ENCODE peak calls at places on chromosome 2, in six cellular contexts. I, T, E, Q, O and V are unnamed samples.
A peak's percentile ranks its signal among the peaks of the same experiment; 100 is the strongest.

GRCh38 chr2:27134781-27135470 is 490 bp upstream of the PREB start:
- DNase-seq in Q (no peak), O (no peak), I (no peak), E (no peak), T (no peak), V (no peak)

GRCh38 chr2:74583504-74583903 is 29.0 kb downstream of the DOK1 start:
- DNase-seq in E (no peak), T (no peak), O (peak; percentile 80), Q (no peak), I (no peak), V (no peak)

GRCh38 chr2:68627615-68628014 is 15.8 kb upstream of the PROKR1 start:
- DNase-seq in Q (no peak), T (no peak), O (no peak), I (no peak), E (no peak), V (no peak)

GRCh38 chr2:176035013-176035691 is 33.1 kb upstream of the LNPK start:
- DNase-seq in Q (no peak), I (no peak), T (no peak), E (no peak), O (no peak), V (no peak)

GRCh38 chr2:3703741-3704355 is 473 bp downstream of the DCDC2C start:
- DNase-seq in O (no peak), Q (no peak), E (no peak), T (no peak), I (no peak), V (no peak)

GRCh38 chr2:194443926-194444325 is 1213.1 kb upstream of the SLC39A10 start:
- DNase-seq in O (no peak), T (peak; percentile 54), E (no peak), I (no peak), Q (no peak), V (no peak)

GRCh38 chr2:199460101-199460671 is 2.4 kb upstream of the SATB2 start:
- DNase-seq in E (peak; percentile 28), T (peak; percentile 60), Q (no peak), O (no peak), I (no peak), V (no peak)

GRCh38 chr2:113136828-113137775 is 9.7 kb downstream of the IL1RN start:
- DNase-seq in E (peak; percentile 68), T (no peak), O (peak; percentile 59), I (peak; percentile 63), Q (no peak), V (peak; percentile 30)

GRCh38 chr2:230330725-230331124 is 3.7 kb downstream of the SP140L start:
- DNase-seq in Q (no peak), I (no peak), O (no peak), E (no peak), T (no peak), V (no peak)

GRCh38 chr2:236674238-236674637 is 104.6 kb downstream of the ACKR3 start:
- DNase-seq in E (no peak), Q (peak; percentile 12), O (no peak), I (no peak), T (no peak), V (no peak)

GRCh38 chr2:226631671-226632070 is 167.9 kb downstream of the IRS1 start:
- DNase-seq in I (no peak), Q (no peak), T (no peak), E (no peak), O (no peak), V (no peak)

GRCh38 chr2:142037051-142037450 is 93.8 kb downstream of the LRP1B start:
- DNase-seq in O (no peak), T (peak; percentile 60), I (peak; percentile 29), E (no peak), Q (no peak), V (no peak)

GRCh38 chr2:74845217-74845751 is 11.4 kb downstream of the HK2 start:
- DNase-seq in Q (peak; percentile 97), I (peak; percentile 18), E (peak; percentile 86), O (no peak), T (peak; percentile 97), V (no peak)

GRCh38 chr2:181779288-181779871 is 99.1 kb upstream of the NEUROD1 start:
- DNase-seq in E (no peak), Q (no peak), O (no peak), I (no peak), T (no peak), V (no peak)

GRCh38 chr2:218081695-218082094 is 12.6 kb downstream of the RUFY4 start:
- DNase-seq in I (no peak), Q (no peak), E (no peak), T (no peak), O (no peak), V (no peak)

GRCh38 chr2:112005391-112006075 is 49.5 kb upstream of the TMEM87B start:
- DNase-seq in T (peak; percentile 21), Q (no peak), E (no peak), O (no peak), I (no peak), V (no peak)

GRCh38 chr2:96146881-96147592 is 1.8 kb upstream of the DUSP2 start:
- DNase-seq in Q (peak; percentile 20), I (no peak), E (no peak), T (peak; percentile 25), O (no peak), V (no peak)

GRCh38 chr2:17578466-17578928 is 38.0 kb downstream of the VSNL1 start:
- DNase-seq in O (peak; percentile 96), E (no peak), I (no peak), T (no peak), Q (no peak), V (no peak)

GRCh38 chr2:213861638-213862037 is 549.2 kb upstream of the VWC2L start:
- DNase-seq in E (no peak), I (no peak), T (no peak), O (no peak), Q (no peak), V (no peak)

GRCh38 chr2:203155406-203155805 is 83.4 kb upstream of the CYP20A1 start:
- DNase-seq in T (peak; percentile 1), Q (no peak), I (no peak), E (no peak), O (no peak), V (peak; percentile 37)

GRCh38 chr2:180443896-180444295 is 436.8 kb upstream of the CWC22 start:
- DNase-seq in O (no peak), T (peak; percentile 66), I (no peak), E (peak; percentile 64), Q (no peak), V (no peak)

GRCh38 chr2:201955702-201956141 is 77.9 kb upstream of the FZD7 start:
- DNase-seq in O (no peak), E (peak; percentile 26), Q (no peak), I (no peak), T (peak; percentile 24), V (no peak)